ENCODE peak calls at places on chromosome 10, in seven cellular contexts. One of them, this sample, is unnamed.

GRCh38 chr10:13483951-13484350 is 44.9 kb downstream of the BEND7 start:
- DNase-seq in NB4: peak
- DNase-seq in IMR-90: no peak
- DNase-seq in ovary: no peak
- DNase-seq in heart right ventricle: no peak
- DNase-seq in HCT116: no peak
- DNase-seq in Peyer's patch: no peak
- DNase-seq in this sample: no peak

GRCh38 chr10:90344226-90344625 is 513.6 kb downstream of the HTR7 start:
- DNase-seq in NB4: no peak
- DNase-seq in IMR-90: no peak
- DNase-seq in ovary: no peak
- DNase-seq in heart right ventricle: no peak
- DNase-seq in HCT116: no peak
- DNase-seq in Peyer's patch: no peak
- DNase-seq in this sample: no peak

GRCh38 chr10:58588673-58589265 is 76.1 kb downstream of the BICC1 start:
- DNase-seq in NB4: peak
- DNase-seq in IMR-90: no peak
- DNase-seq in ovary: no peak
- DNase-seq in heart right ventricle: peak
- DNase-seq in HCT116: no peak
- DNase-seq in Peyer's patch: no peak
- DNase-seq in this sample: no peak

GRCh38 chr10:71727429-71728217 is 8.0 kb upstream of the C10orf105 start:
- DNase-seq in NB4: peak
- DNase-seq in IMR-90: no peak
- DNase-seq in ovary: peak
- DNase-seq in heart right ventricle: peak
- DNase-seq in HCT116: no peak
- DNase-seq in Peyer's patch: peak
- DNase-seq in this sample: no peak

GRCh38 chr10:95729323-95730055 is 26.5 kb upstream of the ENTPD1 start:
- DNase-seq in NB4: no peak
- DNase-seq in IMR-90: no peak
- DNase-seq in ovary: no peak
- DNase-seq in heart right ventricle: no peak
- DNase-seq in HCT116: no peak
- DNase-seq in Peyer's patch: no peak
- DNase-seq in this sample: no peak

GRCh38 chr10:52883996-52884871 is 111.7 kb upstream of the MBL2 start:
- DNase-seq in NB4: peak
- DNase-seq in IMR-90: peak
- DNase-seq in ovary: peak
- DNase-seq in heart right ventricle: no peak
- DNase-seq in HCT116: peak
- DNase-seq in Peyer's patch: no peak
- DNase-seq in this sample: peak

GRCh38 chr10:71608863-71609768 is 110.5 kb downstream of the C10orf105 start:
- DNase-seq in NB4: peak
- DNase-seq in IMR-90: peak
- DNase-seq in ovary: peak
- DNase-seq in heart right ventricle: peak
- DNase-seq in HCT116: peak
- DNase-seq in Peyer's patch: peak
- DNase-seq in this sample: peak

GRCh38 chr10:95588025-95588424 is 26.9 kb upstream of the SORBS1 start:
- DNase-seq in NB4: no peak
- DNase-seq in IMR-90: no peak
- DNase-seq in ovary: no peak
- DNase-seq in heart right ventricle: no peak
- DNase-seq in HCT116: no peak
- DNase-seq in Peyer's patch: no peak
- DNase-seq in this sample: no peak

GRCh38 chr10:117616179-117616578 is 73.6 kb downstream of the EMX2 start:
- DNase-seq in NB4: no peak
- DNase-seq in IMR-90: no peak
- DNase-seq in ovary: no peak
- DNase-seq in heart right ventricle: no peak
- DNase-seq in HCT116: no peak
- DNase-seq in Peyer's patch: no peak
- DNase-seq in this sample: no peak

GRCh38 chr10:4775808-4776207 is 50.2 kb upstream of the AKR1E2 start:
- DNase-seq in NB4: no peak
- DNase-seq in IMR-90: peak
- DNase-seq in ovary: no peak
- DNase-seq in heart right ventricle: no peak
- DNase-seq in HCT116: no peak
- DNase-seq in Peyer's patch: no peak
- DNase-seq in this sample: no peak

GRCh38 chr10:62817763-62818425 is 1.7 kb upstream of the EGR2 start:
- DNase-seq in NB4: peak
- DNase-seq in IMR-90: peak
- DNase-seq in ovary: peak
- DNase-seq in heart right ventricle: peak
- DNase-seq in HCT116: peak
- DNase-seq in Peyer's patch: peak
- DNase-seq in this sample: peak

GRCh38 chr10:71260622-71261325 is 48.4 kb downstream of the UNC5B start:
- DNase-seq in NB4: peak
- DNase-seq in IMR-90: peak
- DNase-seq in ovary: peak
- DNase-seq in heart right ventricle: peak
- DNase-seq in HCT116: peak
- DNase-seq in Peyer's patch: no peak
- DNase-seq in this sample: peak

GRCh38 chr10:48555310-48556042 is 49.4 kb downstream of the ARHGAP22 start:
- DNase-seq in NB4: no peak
- DNase-seq in IMR-90: no peak
- DNase-seq in ovary: no peak
- DNase-seq in heart right ventricle: no peak
- DNase-seq in HCT116: no peak
- DNase-seq in Peyer's patch: no peak
- DNase-seq in this sample: no peak

GRCh38 chr10:100740476-100741341 is 4.7 kb upstream of the PAX2 start:
- DNase-seq in NB4: no peak
- DNase-seq in IMR-90: no peak
- DNase-seq in ovary: no peak
- DNase-seq in heart right ventricle: no peak
- DNase-seq in HCT116: no peak
- DNase-seq in Peyer's patch: no peak
- DNase-seq in this sample: no peak

GRCh38 chr10:131178521-131178920 is 133.0 kb downstream of the TCERG1L start:
- DNase-seq in NB4: no peak
- DNase-seq in IMR-90: no peak
- DNase-seq in ovary: no peak
- DNase-seq in heart right ventricle: no peak
- DNase-seq in HCT116: no peak
- DNase-seq in Peyer's patch: no peak
- DNase-seq in this sample: no peak

GRCh38 chr10:59971915-59972314 is 65.6 kb upstream of the CCDC6 start:
- DNase-seq in NB4: no peak
- DNase-seq in IMR-90: no peak
- DNase-seq in ovary: no peak
- DNase-seq in heart right ventricle: no peak
- DNase-seq in HCT116: no peak
- DNase-seq in Peyer's patch: no peak
- DNase-seq in this sample: no peak

GRCh38 chr10:76491216-76491615 is 1059.8 kb downstream of the LRMDA start:
- DNase-seq in NB4: no peak
- DNase-seq in IMR-90: no peak
- DNase-seq in ovary: no peak
- DNase-seq in heart right ventricle: no peak
- DNase-seq in HCT116: no peak
- DNase-seq in Peyer's patch: no peak
- DNase-seq in this sample: no peak

GRCh38 chr10:6311700-6312330 is 109.1 kb downstream of the PFKFB3 start:
- DNase-seq in NB4: no peak
- DNase-seq in IMR-90: no peak
- DNase-seq in ovary: no peak
- DNase-seq in heart right ventricle: no peak
- DNase-seq in HCT116: no peak
- DNase-seq in Peyer's patch: no peak
- DNase-seq in this sample: no peak

GRCh38 chr10:11610855-11611247 is 599 bp downstream of the USP6NL start:
- DNase-seq in NB4: peak
- DNase-seq in IMR-90: peak
- DNase-seq in ovary: peak
- DNase-seq in heart right ventricle: peak
- DNase-seq in HCT116: no peak
- DNase-seq in Peyer's patch: peak
- DNase-seq in this sample: no peak

GRCh38 chr10:124995605-124996004 is 53.7 kb downstream of the ZRANB1 start:
- DNase-seq in NB4: no peak
- DNase-seq in IMR-90: no peak
- DNase-seq in ovary: no peak
- DNase-seq in heart right ventricle: no peak
- DNase-seq in HCT116: no peak
- DNase-seq in Peyer's patch: no peak
- DNase-seq in this sample: no peak

GRCh38 chr10:62278461-62278910 is 9.8 kb upstream of the RTKN2 start:
- DNase-seq in NB4: no peak
- DNase-seq in IMR-90: peak
- DNase-seq in ovary: no peak
- DNase-seq in heart right ventricle: no peak
- DNase-seq in HCT116: no peak
- DNase-seq in Peyer's patch: no peak
- DNase-seq in this sample: no peak

GRCh38 chr10:131753336-131753735 is 147.5 kb upstream of the PPP2R2D start:
- DNase-seq in NB4: no peak
- DNase-seq in IMR-90: no peak
- DNase-seq in ovary: no peak
- DNase-seq in heart right ventricle: no peak
- DNase-seq in HCT116: no peak
- DNase-seq in Peyer's patch: no peak
- DNase-seq in this sample: peak

GRCh38 chr10:12130237-12130872 is 878 bp downstream of the SEC61A2 start:
- DNase-seq in NB4: peak
- DNase-seq in IMR-90: peak
- DNase-seq in ovary: no peak
- DNase-seq in heart right ventricle: no peak
- DNase-seq in HCT116: peak
- DNase-seq in Peyer's patch: no peak
- DNase-seq in this sample: peak

GRCh38 chr10:109103278-109103677 is 820.0 kb downstream of the XPNPEP1 start:
- DNase-seq in NB4: no peak
- DNase-seq in IMR-90: no peak
- DNase-seq in ovary: no peak
- DNase-seq in heart right ventricle: no peak
- DNase-seq in HCT116: no peak
- DNase-seq in Peyer's patch: no peak
- DNase-seq in this sample: no peak

GRCh38 chr10:3396116-3396515 is 223.5 kb upstream of the PITRM1 start:
- DNase-seq in NB4: no peak
- DNase-seq in IMR-90: no peak
- DNase-seq in ovary: no peak
- DNase-seq in heart right ventricle: no peak
- DNase-seq in HCT116: no peak
- DNase-seq in Peyer's patch: no peak
- DNase-seq in this sample: no peak

GRCh38 chr10:60186315-60187071 is 203.2 kb downstream of the ANK3 start:
- DNase-seq in NB4: no peak
- DNase-seq in IMR-90: peak
- DNase-seq in ovary: no peak
- DNase-seq in heart right ventricle: peak
- DNase-seq in HCT116: no peak
- DNase-seq in Peyer's patch: no peak
- DNase-seq in this sample: peak

GRCh38 chr10:110203500-110204455 is 3.6 kb upstream of the MXI1 start:
- DNase-seq in NB4: no peak
- DNase-seq in IMR-90: no peak
- DNase-seq in ovary: no peak
- DNase-seq in heart right ventricle: no peak
- DNase-seq in HCT116: no peak
- DNase-seq in Peyer's patch: peak
- DNase-seq in this sample: no peak

GRCh38 chr10:1297566-1298301 is 241.5 kb downstream of the WDR37 start:
- DNase-seq in NB4: no peak
- DNase-seq in IMR-90: no peak
- DNase-seq in ovary: no peak
- DNase-seq in heart right ventricle: no peak
- DNase-seq in HCT116: no peak
- DNase-seq in Peyer's patch: no peak
- DNase-seq in this sample: no peak
- TF ChIP-seq CTCF in NB4: no peak
- TF ChIP-seq CTCF in IMR-90: no peak
- TF ChIP-seq CTCF in ovary: no peak
- TF ChIP-seq CTCF in heart right ventricle: no peak
- TF ChIP-seq CTCF in HCT116: no peak
- TF ChIP-seq CTCF in Peyer's patch: no peak
- TF ChIP-seq CTCF in this sample: peak

DNA sequence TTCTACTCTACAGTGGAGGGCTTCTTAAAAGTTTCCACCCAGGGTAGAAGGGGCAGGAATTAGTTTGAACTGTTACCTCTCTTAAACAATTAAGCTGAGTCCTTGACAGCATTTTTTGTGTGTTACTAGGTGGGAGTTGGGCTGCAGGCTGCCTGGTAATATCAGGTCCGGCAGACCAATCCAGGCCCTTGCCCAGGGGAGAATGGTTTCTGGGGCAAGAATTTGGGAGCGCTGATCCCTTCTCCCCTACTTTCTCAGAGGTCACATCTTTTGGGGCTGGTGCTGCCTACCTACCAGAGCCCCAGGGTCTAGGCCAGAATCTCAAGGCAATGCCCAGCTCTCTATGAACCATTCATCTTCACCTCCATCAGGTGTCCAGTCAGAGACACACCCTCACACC is 1.6 kb downstream of the PPRC1 start:
- DNase-seq in NB4: no peak
- DNase-seq in IMR-90: no peak
- DNase-seq in ovary: no peak
- DNase-seq in heart right ventricle: no peak
- DNase-seq in HCT116: no peak
- DNase-seq in Peyer's patch: no peak
- DNase-seq in this sample: no peak
- H3K4me3 ChIP-seq in NB4: peak
- H3K4me3 ChIP-seq in IMR-90: peak
- H3K4me3 ChIP-seq in ovary: no peak
- H3K4me3 ChIP-seq in heart right ventricle: peak
- H3K4me3 ChIP-seq in HCT116: peak
- H3K4me3 ChIP-seq in Peyer's patch: no peak
- H3K4me3 ChIP-seq in this sample: peak

DNA sequence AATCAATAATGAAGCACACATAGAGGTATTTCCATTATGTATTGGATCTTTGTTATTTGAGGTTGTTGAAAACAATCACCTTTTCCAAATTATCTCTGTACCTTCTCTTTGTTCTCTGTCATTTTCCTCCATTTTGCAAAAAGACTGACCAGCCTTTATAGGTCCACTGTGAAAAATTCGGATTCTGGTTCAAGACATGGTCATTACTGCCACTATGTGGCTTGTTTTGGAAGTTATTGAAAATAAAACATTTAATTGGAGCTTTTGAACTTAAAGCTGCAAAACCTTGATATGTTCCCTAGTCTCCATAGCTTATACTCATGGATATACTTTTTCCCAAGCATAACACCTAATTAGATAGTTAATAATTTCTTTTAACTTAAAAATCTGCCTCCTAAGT is 1094.4 kb downstream of the NRG3 start:
- DNase-seq in NB4: peak
- DNase-seq in IMR-90: peak
- DNase-seq in ovary: no peak
- DNase-seq in heart right ventricle: no peak
- DNase-seq in HCT116: no peak
- DNase-seq in Peyer's patch: no peak
- DNase-seq in this sample: no peak
- TF ChIP-seq CTCF in NB4: peak
- TF ChIP-seq CTCF in IMR-90: peak
- TF ChIP-seq CTCF in ovary: no peak
- TF ChIP-seq CTCF in heart right ventricle: peak
- TF ChIP-seq CTCF in HCT116: no peak
- TF ChIP-seq CTCF in Peyer's patch: peak
- TF ChIP-seq CTCF in this sample: peak

GRCh38 chr10:14592566-14592965 is 182.1 kb downstream of the FAM107B start:
- DNase-seq in NB4: no peak
- DNase-seq in IMR-90: no peak
- DNase-seq in ovary: no peak
- DNase-seq in heart right ventricle: no peak
- DNase-seq in HCT116: no peak
- DNase-seq in Peyer's patch: no peak
- DNase-seq in this sample: no peak
- H3K4me3 ChIP-seq in NB4: no peak
- H3K4me3 ChIP-seq in IMR-90: no peak
- H3K4me3 ChIP-seq in ovary: no peak
- H3K4me3 ChIP-seq in heart right ventricle: no peak
- H3K4me3 ChIP-seq in HCT116: no peak
- H3K4me3 ChIP-seq in Peyer's patch: no peak
- H3K4me3 ChIP-seq in this sample: no peak